ENCODE peak calls at places on chromosomes 13 and 19, in four cellular contexts. D is activated naive CD8-positive, alpha-beta T cell treated with anti-CD3 and anti-CD28 coated beads, Interleukin-2, amount 10 ng/mL, durations not matched to agents 7 days and 5 days; I is GM06990; S is activated CD4-positive, alpha-beta T cell treated with anti-CD3 and anti-CD28 coated beads, Interleukin-2, amount 50 U/mL, for 1 hour. M is an unnamed sample.

GRCh38 chr13:24007979-24008620 is 110.8 kb upstream of the C1QTNF9B start:
- DNase-seq in D (no peak), I (no peak), S (no peak), M (no peak)

GRCh38 chr19:32289566-32290210 is 55.7 kb upstream of the ZNF507 start:
- DNase-seq in D (no peak), I (no peak), S (no peak), M (no peak)

GRCh38 chr13:47841131-47841530 is 159.9 kb downstream of the SUCLA2 start:
- DNase-seq in D (no peak), I (no peak), S (no peak), M (no peak)

GRCh38 chr13:76860706-76861105 is 25.5 kb downstream of the KCTD12 start:
- DNase-seq in D (no peak), I (no peak), S (no peak), M (no peak)

GRCh38 chr19:37227996-37228395 is 10.0 kb downstream of the ZNF383 start:
- DNase-seq in D (no peak), I (no peak), S (no peak), M (no peak)

GRCh38 chr19:12722566-12723382 is 958 bp downstream of the TNPO2 start:
- DNase-seq in D (peak), I (peak), S (peak), M (peak)

GRCh38 chr19:40754611-40755247 is 3.7 kb downstream of the SNRPA start:
- DNase-seq in D (no peak), I (peak), S (no peak), M (no peak)

GRCh38 chr19:7865262-7865911 is 8.8 kb downstream of the PRR36 start:
- DNase-seq in D (no peak), I (no peak), S (no peak), M (no peak)

GRCh38 chr13:110536006-110536693 is 25.4 kb downstream of the RAB20 start:
- DNase-seq in D (no peak), I (no peak), S (no peak), M (no peak)

GRCh38 chr19:1896508-1896907 is 8.7 kb upstream of the ADAT3 start:
- DNase-seq in D (no peak), I (no peak), S (no peak), M (no peak)

GRCh38 chr13:41034382-41034781 is 15.3 kb upstream of the ELF1 start:
- DNase-seq in D (no peak), I (no peak), S (no peak), M (no peak)

GRCh38 chr13:97432232-97432916 is 1.6 kb upstream of the RAP2A start:
- DNase-seq in D (no peak), I (no peak), S (no peak), M (no peak)

M was measured in ACHN.